ENCODE peak calls at places on chromosome 9, in six cellular contexts. B is HFFc6, U is sigmoid colon, I is GM23338, R is fibroblast of lung, M is heart right ventricle. N is an unnamed sample.

GRCh38 chr9:89481161-89481915 is 16.6 kb downstream of the SEMA4D start:
- DNase-seq in B (no peak), U (peak; percentile 47), I (no peak), R (no peak), M (no peak), N (no peak)

GRCh38 chr9:131432597-131433301 is 38.9 kb downstream of the PRRC2B start:
- DNase-seq in B (peak; percentile 91), U (peak; percentile 39), I (no peak), R (peak; percentile 93), M (no peak), N (peak; percentile 89)

GRCh38 chr9:119487118-119487827 is 118.0 kb upstream of the BRINP1 start:
- DNase-seq in B (no peak), U (no peak), I (peak; percentile 55), R (no peak), M (no peak), N (no peak)

GRCh38 chr9:69582544-69583297 is 89.5 kb downstream of the APBA1 start:
- DNase-seq in B (no peak), U (no peak), I (peak; percentile 42), R (no peak), M (peak; percentile 16), N (no peak)

GRCh38 chr9:113160571-113160970 is 9.8 kb downstream of the SLC31A2 start:
- DNase-seq in B (no peak), U (no peak), I (peak; percentile 79), R (no peak), M (no peak), N (no peak)

GRCh38 chr9:76658510-76659231 is 105.6 kb upstream of the PCA3 start:
- DNase-seq in B (peak; percentile 67), U (no peak), I (peak; percentile 68), R (peak; percentile 62), M (no peak), N (peak; percentile 24)

GRCh38 chr9:134538856-134539562 is 102.6 kb upstream of the COL5A1 start:
- DNase-seq in B (no peak), U (no peak), I (no peak), R (no peak), M (no peak), N (no peak)

GRCh38 chr9:84988621-84989020 is 319.1 kb downstream of the NTRK2 start:
- DNase-seq in B (no peak), U (no peak), I (no peak), R (no peak), M (peak; percentile 13), N (no peak)

GRCh38 chr9:85043248-85043647 is 373.7 kb downstream of the NTRK2 start:
- DNase-seq in B (no peak), U (no peak), I (no peak), R (no peak), M (no peak), N (no peak)

GRCh38 chr9:93004561-93004960 is 53.9 kb upstream of the SUSD3 start:
- DNase-seq in B (no peak), U (no peak), I (no peak), R (no peak), M (no peak), N (no peak)

GRCh38 chr9:126515001-126515872 is 98.5 kb upstream of the LMX1B start:
- DNase-seq in B (no peak), U (peak; percentile 55), I (no peak), R (no peak), M (no peak), N (no peak)

GRCh38 chr9:32966036-32966435 is 35.4 kb downstream of the APTX start:
- DNase-seq in B (no peak), U (no peak), I (no peak), R (peak; percentile 28), M (no peak), N (no peak)

GRCh38 chr9:127285957-127286356 is 21.4 kb downstream of the GARNL3 start:
- DNase-seq in B (no peak), U (no peak), I (no peak), R (no peak), M (no peak), N (no peak)

GRCh38 chr9:35871514-35871913 is 1.3 kb upstream of the OR13J1 start:
- DNase-seq in B (no peak), U (no peak), I (no peak), R (peak; percentile 4), M (no peak), N (no peak)

GRCh38 chr9:32351845-32352244 is 32.6 kb upstream of the ACO1 start:
- DNase-seq in B (no peak), U (no peak), I (peak; percentile 81), R (peak; percentile 2), M (no peak), N (no peak)

GRCh38 chr9:120436937-120437592 is 142.9 kb downstream of the CDK5RAP2 start:
- DNase-seq in B (no peak), U (peak; percentile 66), I (no peak), R (no peak), M (peak; percentile 24), N (no peak)

GRCh38 chr9:126348911-126349550 is 22.4 kb downstream of the MVB12B start:
- DNase-seq in B (no peak), U (no peak), I (no peak), R (no peak), M (no peak), N (no peak)

GRCh38 chr9:94014066-94014654 is 59.0 kb upstream of the BARX1 start:
- DNase-seq in B (peak; percentile 32), U (no peak), I (peak; percentile 76), R (peak; percentile 34), M (no peak), N (no peak)

GRCh38 chr9:132547976-132548730 is 34.3 kb upstream of the BARHL1 start:
- DNase-seq in B (no peak), U (no peak), I (no peak), R (no peak), M (no peak), N (no peak)

GRCh38 chr9:135343733-135344522 is 135.7 kb upstream of the PPP1R26 start:
- DNase-seq in B (no peak), U (peak; percentile 70), I (peak; percentile 85), R (peak; percentile 4), M (peak; percentile 80), N (no peak)

GRCh38 chr9:137451976-137452760 is 7.0 kb downstream of the NSMF start:
- DNase-seq in B (no peak), U (peak; percentile 61), I (no peak), R (no peak), M (no peak), N (no peak)

GRCh38 chr9:125529589-125530515 is 177.2 kb downstream of the MAPKAP1 start:
- DNase-seq in B (no peak), U (no peak), I (peak; percentile 31), R (no peak), M (no peak), N (no peak)

GRCh38 chr9:95724253-95724991 is 151.1 kb upstream of the ERCC6L2 start:
- DNase-seq in B (no peak), U (no peak), I (no peak), R (no peak), M (no peak), N (no peak)

GRCh38 chr9:36392489-36392888 is 7.6 kb downstream of the RNF38 start:
- DNase-seq in B (no peak), U (no peak), I (no peak), R (no peak), M (no peak), N (no peak)

GRCh38 chr9:17009071-17009470 is 125.8 kb upstream of the CNTLN start:
- DNase-seq in B (no peak), U (no peak), I (no peak), R (no peak), M (no peak), N (no peak)

GRCh38 chr9:14313951-14314423 is at the start of gene NFIB:
- DNase-seq in B (no peak), U (peak; percentile 81), I (peak; percentile 79), R (peak; percentile 60), M (peak; percentile 57), N (no peak)

GRCh38 chr9:34049630-34050384 is 1.1 kb upstream of the UBAP2 start:
- DNase-seq in B (no peak), U (no peak), I (peak; percentile 43), R (no peak), M (no peak), N (no peak)

GRCh38 chr9:93107151-93107824 is 11.3 kb downstream of the CARD19 start:
- DNase-seq in B (no peak), U (peak; percentile 48), I (no peak), R (no peak), M (no peak), N (no peak)

DNA sequence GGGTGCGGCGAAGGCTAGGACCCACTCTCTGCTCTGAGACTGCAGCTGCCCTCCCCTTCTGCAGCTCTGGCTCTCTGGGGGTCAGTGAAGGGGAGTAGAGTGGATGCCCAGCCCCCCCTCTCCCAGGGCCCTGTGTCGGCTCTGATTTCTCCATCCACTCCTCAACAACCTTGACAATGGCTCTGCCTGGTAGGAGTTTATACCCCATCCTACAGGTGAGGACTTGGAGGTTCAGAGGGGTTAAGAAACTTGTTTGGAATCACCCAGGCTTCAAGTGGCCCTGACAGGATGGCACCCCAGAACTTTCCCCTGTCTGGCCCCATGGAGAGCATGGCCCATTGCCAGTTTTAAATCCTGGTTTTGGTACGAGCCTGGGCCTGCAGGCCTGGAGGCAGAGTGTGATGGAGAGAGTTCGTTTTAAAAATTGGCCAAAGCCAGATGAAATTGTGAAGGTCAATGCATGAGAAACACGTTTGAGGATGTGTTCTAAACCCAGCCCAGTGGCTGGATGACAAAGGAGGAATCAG is 22.3 kb downstream of the NCS1 start:
- DNase-seq in B (no peak), U (no peak), I (no peak), R (no peak), M (no peak), N (no peak)
- TF ChIP-seq CTCF in B (no peak), U (no peak), I (no peak), R (no peak), M (no peak), N (no peak)

DNA sequence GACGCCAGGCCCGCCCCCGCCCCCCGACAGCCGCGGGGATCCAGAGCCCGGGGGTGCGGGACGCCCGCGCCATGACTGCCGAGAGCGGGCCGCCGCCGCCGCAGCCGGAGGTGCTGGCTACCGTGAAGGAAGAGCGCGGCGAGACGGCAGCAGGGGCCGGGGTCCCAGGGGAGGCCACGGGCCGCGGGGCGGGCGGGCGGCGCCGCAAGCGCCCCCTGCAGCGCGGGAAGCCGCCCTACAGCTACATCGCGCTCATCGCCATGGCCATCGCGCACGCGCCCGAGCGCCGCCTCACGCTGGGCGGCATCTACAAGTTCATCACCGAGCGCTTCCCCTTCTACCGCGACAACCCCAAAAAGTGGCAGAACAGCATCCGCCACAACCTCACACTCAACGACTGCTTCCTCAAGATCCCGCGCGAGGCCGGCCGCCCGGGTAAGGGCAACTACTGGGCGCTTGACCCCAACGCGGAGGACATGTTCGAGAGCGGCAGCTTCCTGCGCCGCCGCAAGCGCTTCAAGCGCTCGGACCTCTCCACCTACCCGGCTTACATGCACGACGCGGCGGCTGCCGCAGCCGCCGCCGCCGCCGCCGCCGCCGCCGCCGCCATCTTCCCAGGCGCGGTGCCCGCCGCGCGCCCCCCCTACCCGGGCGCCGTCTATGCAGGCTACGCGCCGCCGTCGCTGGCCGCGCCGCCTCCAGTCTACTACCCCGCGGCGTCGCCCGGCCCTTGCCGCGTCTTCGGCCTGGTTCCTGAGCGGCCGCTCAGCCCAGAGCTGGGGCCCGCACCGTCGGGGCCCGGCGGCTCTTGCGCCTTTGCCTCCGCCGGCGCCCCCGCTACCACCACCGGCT is 1.0 kb downstream of the FOXE1 start:
- DNase-seq in B (peak; percentile 54), U (no peak), I (peak; percentile 82), R (peak; percentile 25), M (no peak), N (no peak)
- TF ChIP-seq CTCF in B (peak; percentile 78), U (no peak), I (peak; percentile 36), R (no peak), M (peak; percentile 28), N (peak; percentile 23)

GRCh38 chr9:106432631-106433030 is 430.3 kb upstream of the ZNF462 start:
- DNase-seq in B (no peak), U (no peak), I (no peak), R (no peak), M (no peak), N (no peak)
- TF ChIP-seq CTCF in B (no peak), U (no peak), I (no peak), R (no peak), M (no peak), N (no peak)

GRCh38 chr9:104682642-104683041 is 11.7 kb upstream of the OR13D1 start:
- DNase-seq in B (peak; percentile 39), U (no peak), I (peak; percentile 81), R (peak; percentile 41), M (no peak), N (peak; percentile 3)
- TF ChIP-seq CTCF in B (peak; percentile 78), U (no peak), I (peak; percentile 67), R (peak; percentile 40), M (peak; percentile 54), N (peak; percentile 19)

N was measured in AG04449.